ENCODE peak calls at places on chromosomes 4 and X, in five cellular contexts. S is prostate gland, Z is sigmoid colon, W is suprapubic skin, G is stomach. V is an unnamed sample.

GRCh38 chr4:151117371-151117962 is 18.0 kb downstream of the RPS3A start:
- DNase-seq in Z (no peak), G (peak; percentile 59), S (peak; percentile 40), W (no peak), V (no peak)

GRCh38 chr4:23680616-23681518 is 209.0 kb downstream of the PPARGC1A start:
- DNase-seq in W (no peak), S (no peak), Z (no peak), G (no peak), V (no peak)

GRCh38 chr4:10226756-10227155 is 110.2 kb upstream of the WDR1 start:
- DNase-seq in G (no peak), W (no peak), Z (no peak), S (no peak), V (no peak)

GRCh38 chrX:7263961-7264360 is 116.0 kb upstream of the PUDP start:
- DNase-seq in Z (no peak), W (no peak), S (no peak), G (no peak), V (no peak)

GRCh38 chrX:153673398-153674218 is at the start of gene PNCK:
- DNase-seq in S (no peak), G (no peak), W (no peak), Z (peak; percentile 66), V (no peak)

GRCh38 chr4:181661090-181661489 is 582.1 kb upstream of the TENM3 start:
- DNase-seq in S (no peak), W (no peak), G (no peak), Z (no peak), V (no peak)

GRCh38 chr4:340011-340410 is 2.4 kb downstream of the ZNF141 start:
- DNase-seq in S (no peak), G (no peak), W (no peak), Z (no peak), V (no peak)

GRCh38 chr4:105107105-105107856 is 39.4 kb upstream of the TET2 start:
- DNase-seq in G (no peak), W (no peak), Z (no peak), S (no peak), V (no peak)

GRCh38 chrX:105098812-105099211 is 121.7 kb downstream of the TEX13A start:
- DNase-seq in W (no peak), S (no peak), G (no peak), Z (no peak), V (no peak)

GRCh38 chr4:135718019-135718418 is 1516.4 kb upstream of the PABPC4L start:
- DNase-seq in S (no peak), G (no peak), Z (no peak), W (no peak), V (no peak)

GRCh38 chrX:25858273-25858880 is 279.8 kb upstream of the MAGEB18 start:
- DNase-seq in Z (no peak), G (no peak), S (no peak), W (no peak), V (no peak)

GRCh38 chr4:152843476-152844107 is 63.8 kb downstream of the ARFIP1 start:
- DNase-seq in S (no peak), Z (no peak), G (no peak), W (no peak), V (no peak)

GRCh38 chr4:173074501-173074946 is 94.1 kb upstream of the GALNT7 start:
- DNase-seq in G (peak; percentile 37), W (no peak), Z (no peak), S (no peak), V (no peak)

GRCh38 chr4:123477804-123478209 is 81.2 kb downstream of the SPRY1 start:
- DNase-seq in W (no peak), Z (no peak), S (no peak), G (no peak), V (no peak)

GRCh38 chr4:82780398-82781231 is 18.0 kb downstream of the SCD5 start:
- DNase-seq in Z (peak; percentile 87), G (peak; percentile 85), W (peak; percentile 74), S (peak; percentile 49), V (no peak)

GRCh38 chr4:26242451-26242850 is 78.4 kb upstream of the RBPJ start:
- DNase-seq in G (no peak), Z (no peak), S (no peak), W (no peak), V (no peak)

GRCh38 chrX:40207626-40208025 is 109.9 kb upstream of the BCOR start:
- DNase-seq in Z (no peak), G (no peak), S (no peak), W (no peak), V (no peak)

GRCh38 chr4:157664726-157665125 is 444.2 kb downstream of the GRIA2 start:
- DNase-seq in Z (no peak), S (no peak), W (no peak), G (no peak), V (no peak)

GRCh38 chr4:169810325-169811323 is 52.9 kb upstream of the HPF1 start:
- DNase-seq in G (no peak), W (no peak), S (peak; percentile 66), Z (no peak), V (no peak)

GRCh38 chrX:41014776-41015175 is 70.5 kb upstream of the USP9X start:
- DNase-seq in Z (no peak), S (no peak), G (no peak), W (no peak), V (no peak)

GRCh38 chr4:118395057-118395679 is 42.4 kb upstream of the PRSS12 start:
- DNase-seq in S (no peak), G (no peak), W (no peak), Z (no peak), V (no peak)

GRCh38 chrX:120029354-120029753 is 48.1 kb downstream of the RHOXF2B start:
- DNase-seq in G (no peak), S (no peak), W (no peak), Z (no peak), V (no peak)

GRCh38 chr4:41154814-41155177 is 59.5 kb downstream of the APBB2 start:
- DNase-seq in Z (no peak), S (no peak), W (no peak), G (no peak), V (peak; percentile 34)

DNA sequence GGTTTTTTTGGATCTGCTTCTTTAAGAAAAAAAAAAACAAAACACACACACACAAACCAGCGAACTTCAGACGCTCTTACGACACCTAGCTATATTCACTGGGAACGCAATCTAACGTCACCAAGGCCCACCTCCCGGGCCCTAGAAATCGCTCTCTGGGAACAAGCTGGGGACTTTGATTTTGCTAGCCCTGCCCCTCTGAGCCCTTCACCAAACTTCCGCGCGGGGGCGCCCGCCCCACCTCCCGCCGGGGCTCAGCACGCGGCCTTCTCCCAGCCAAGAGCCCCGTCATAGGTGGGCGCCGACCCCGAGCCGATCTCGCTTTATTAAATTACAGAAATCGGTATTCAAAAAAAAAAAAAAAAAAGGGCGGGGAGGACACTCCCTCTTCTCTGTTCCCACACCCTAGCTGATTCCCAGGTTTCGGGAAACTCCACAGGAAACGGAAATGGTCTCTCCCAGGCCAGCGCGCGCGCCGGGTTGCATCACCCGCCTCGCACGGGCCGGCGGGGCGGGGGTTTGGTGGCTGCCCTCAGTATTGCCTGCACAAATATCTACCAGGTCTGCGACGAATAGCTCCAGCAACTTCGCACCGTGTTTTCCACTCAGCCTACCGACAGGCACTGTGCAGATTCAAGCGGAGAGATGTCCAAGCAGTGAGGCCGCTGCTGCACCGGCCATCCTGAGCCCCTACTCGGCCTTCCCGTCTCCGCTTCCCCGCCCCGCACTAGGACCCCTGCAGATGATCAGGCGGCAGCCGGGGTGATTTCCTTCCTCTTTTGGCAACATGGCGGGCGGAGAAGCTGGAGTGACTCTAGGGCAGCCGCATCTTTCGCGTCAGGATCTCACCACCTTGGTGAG is at the start of gene EIF2S3:
- DNase-seq in S (peak; percentile 82), W (peak; percentile 94), G (peak; percentile 89), Z (peak; percentile 96), V (peak; percentile 94)
- H3K27ac ChIP-seq in S (peak within 1 kb of the TSS; percentile 89), W (peak within 1 kb of the TSS; percentile 90), G (peak within 1 kb of the TSS; percentile 93), Z (no peak within 1 kb of the TSS), V (peak within 1 kb of the TSS; percentile 90)

GRCh38 chr4:101262683-101263082 is 84.6 kb downstream of the PPP3CA start:
- DNase-seq in S (no peak), G (no peak), W (no peak), Z (no peak), V (no peak)
- H3K4me1 ChIP-seq in S (no peaks in the 10 kb centered on the region), G (peaks cover 85% of the 10 kb centered on the region), W (peaks cover 12% of the 10 kb centered on the region), Z (peaks cover 19% of the 10 kb centered on the region), V (peaks cover 19% of the 10 kb centered on the region)

DNA sequence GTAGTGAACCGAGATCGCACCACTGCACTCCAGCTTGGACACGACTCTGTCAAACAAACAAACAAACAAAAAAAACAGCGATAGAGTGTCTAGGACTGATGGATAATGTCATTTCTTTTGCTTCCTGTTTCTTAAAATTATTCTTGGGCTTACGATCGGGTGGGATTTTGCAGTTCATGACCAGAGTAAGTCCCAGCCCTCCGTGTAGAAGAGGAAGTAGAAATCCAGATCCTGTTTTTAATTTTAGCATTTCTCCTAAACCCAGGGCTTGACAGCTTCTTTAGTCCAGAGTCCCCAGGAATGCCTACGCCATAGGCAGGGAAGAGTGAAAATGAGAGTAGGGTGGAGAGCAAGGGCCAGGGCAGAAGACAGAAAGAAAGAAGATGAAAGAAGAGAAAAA is 94.3 kb downstream of the HPRT1 start:
- DNase-seq in W (no peak), S (no peak), G (no peak), Z (no peak), V (no peak)
- TF ChIP-seq POLR2AphosphoS5 in W (no peak), S (no peak), G (no peak), Z (no peak), V (no peak)

DNA sequence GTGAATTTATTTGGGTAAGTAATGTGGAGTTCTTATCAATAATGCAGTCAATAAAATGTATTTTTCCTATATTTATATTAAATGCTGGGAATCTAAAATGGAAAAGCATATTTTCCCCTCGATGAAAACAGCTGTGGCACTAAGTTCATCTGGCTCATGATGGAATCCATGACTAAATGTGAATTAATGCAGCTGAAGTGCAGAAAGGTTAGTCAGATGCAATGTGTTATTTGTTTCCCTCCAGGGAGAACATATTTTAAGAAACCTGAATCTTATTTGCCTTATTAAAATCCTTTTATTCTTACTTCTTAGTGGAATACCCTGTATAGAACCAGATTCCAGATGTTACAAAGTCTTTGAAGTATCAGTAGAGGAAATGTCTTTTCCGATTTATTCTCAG is 247.9 kb downstream of the ARHGAP24 start:
- DNase-seq in G (no peak), S (no peak), Z (no peak), W (no peak), V (no peak)
- H3K27ac ChIP-seq in G (no peak overlapping the region), S (no peak overlapping the region), Z (no peak overlapping the region), W (no peak overlapping the region), V (no peak overlapping the region)

GRCh38 chr4:11634283-11634682 is 205.6 kb upstream of the HS3ST1 start:
- DNase-seq in S (no peak), G (peak; percentile 60), W (no peak), Z (no peak), V (no peak)
- H3K4me1 ChIP-seq in S (no peaks in the 10 kb centered on the region), G (no peaks in the 10 kb centered on the region), W (peaks cover 4% of the 10 kb centered on the region), Z (no peaks in the 10 kb centered on the region), V (no peaks in the 10 kb centered on the region)

GRCh38 chr4:42397256-42397634 is at the start of gene SHISA3:
- DNase-seq in G (no peak), Z (no peak), S (no peak), W (no peak), V (no peak)

GRCh38 chr4:42397635-42398447 is 553 bp downstream of the SHISA3 start:
- DNase-seq in S (no peak), W (no peak), G (no peak), Z (no peak), V (no peak)

GRCh38 chr4:42398448-42399355 is 1.4 kb downstream of the SHISA3 start:
- DNase-seq in G (no peak), W (no peak), S (no peak), Z (no peak), V (no peak)

GRCh38 chr4:42395595-42395994 is 1.7 kb upstream of the SHISA3 start:
- DNase-seq in S (no peak), W (no peak), Z (no peak), G (no peak), V (no peak)

GRCh38 chr4:42396361-42397255 is 680 bp upstream of the SHISA3 start:
- DNase-seq in G (no peak), W (no peak), S (no peak), Z (no peak), V (no peak)
- TF ChIP-seq POLR2AphosphoS5 in G (no peak), W (no peak), S (no peak), Z (no peak), V (no peak)